ENCODE peak calls at places on chromosomes 7 and 10, in eight cellular contexts. Y, U, I, W, S, D, M and O are unnamed samples.

GRCh38 chr10:13668126-13668525 is 81.4 kb downstream of the PRPF18 start:
- DNase-seq in U (no peak), D (no peak), S (no peak), I (no peak), Y (no peak), W (no peak), M (no peak), O (no peak)

GRCh38 chr10:98172495-98172894 is 38.0 kb downstream of the R3HCC1L start:
- DNase-seq in D (no peak), W (no peak), I (no peak), S (no peak), Y (no peak), U (no peak), M (no peak), O (no peak)

GRCh38 chr10:126088144-126088543 is 191.8 kb downstream of the FANK1 start:
- DNase-seq in W (no peak), D (no peak), Y (no peak), S (peak; percentile 36), I (no peak), M (no peak), U (no peak), O (no peak)

GRCh38 chr10:61923210-61924024 is 21.9 kb downstream of the ARID5B start:
- DNase-seq in M (no peak), W (no peak), U (no peak), D (no peak), I (no peak), Y (no peak), S (peak; percentile 70), O (no peak)

GRCh38 chr10:104614245-104614831 is 26.8 kb upstream of the SORCS3 start:
- DNase-seq in M (peak; percentile 18), W (no peak), U (peak; percentile 28), D (no peak), S (peak; percentile 47), I (no peak), Y (no peak), O (peak; percentile 27)

GRCh38 chr7:24574365-24574764 is 1.1 kb downstream of the PALS2 start:
- DNase-seq in M (no peak), D (no peak), U (no peak), I (no peak), S (peak; percentile 17), W (no peak), Y (no peak), O (no peak)

GRCh38 chr7:1666251-1666778 is 3.8 kb upstream of the ELFN1 start:
- DNase-seq in Y (no peak), S (peak; percentile 62), M (peak; percentile 45), I (no peak), D (no peak), U (peak; percentile 20), W (no peak), O (peak; percentile 20)

GRCh38 chr10:35218339-35218955 is 91.8 kb downstream of the CREM start:
- DNase-seq in Y (peak; percentile 84), W (peak; percentile 78), D (peak; percentile 59), S (peak; percentile 78), M (peak; percentile 82), U (peak; percentile 73), I (peak; percentile 89), O (peak; percentile 81)

GRCh38 chr10:21496285-21497176 is 29.0 kb downstream of the SKIDA1 start:
- DNase-seq in W (peak; percentile 67), U (peak; percentile 53), D (no peak), Y (no peak), S (peak; percentile 70), I (no peak), M (peak; percentile 71), O (peak; percentile 71)

GRCh38 chr10:30124706-30125105 is 65.3 kb upstream of the JCAD start:
- DNase-seq in M (no peak), D (no peak), Y (no peak), I (no peak), W (no peak), U (no peak), S (no peak), O (no peak)

GRCh38 chr7:154841731-154842331 is 161.1 kb downstream of the PAXIP1 start:
- DNase-seq in M (no peak), U (no peak), D (no peak), W (no peak), S (no peak), Y (no peak), I (no peak), O (peak; percentile 87)

GRCh38 chr10:132802694-132803320 is 16.9 kb upstream of the NKX6-2 start:
- DNase-seq in M (no peak), U (no peak), I (no peak), Y (no peak), S (no peak), D (no peak), W (no peak), O (no peak)

GRCh38 chr10:93357680-93358079 is 124.5 kb downstream of the MYOF start:
- DNase-seq in Y (no peak), I (no peak), S (no peak), D (no peak), W (no peak), U (peak; percentile 7), M (peak; percentile 20), O (peak; percentile 22)

GRCh38 chr10:68721673-68721963 is 579 bp downstream of the CCAR1 start:
- DNase-seq in S (no peak), M (no peak), U (no peak), W (no peak), I (no peak), D (no peak), Y (peak; percentile 16), O (no peak)

GRCh38 chr7:102272075-102272916 is 14.4 kb upstream of the SH2B2 start:
- DNase-seq in D (peak; percentile 67), S (peak; percentile 91), U (peak; percentile 80), Y (peak; percentile 45), M (peak; percentile 89), W (peak; percentile 80), I (peak; percentile 69), O (peak; percentile 89)

GRCh38 chr10:79054203-79055099 is 14.3 kb upstream of the ZMIZ1 start:
- DNase-seq in W (peak; percentile 14), D (no peak), S (no peak), I (no peak), U (no peak), Y (peak; percentile 59), M (no peak), O (no peak)

GRCh38 chr10:34780818-34781380 is 34.2 kb downstream of the PARD3 start:
- DNase-seq in W (no peak), I (no peak), Y (no peak), S (no peak), U (no peak), D (no peak), M (peak; percentile 61), O (peak; percentile 59)

GRCh38 chr10:67808706-67809105 is 29.3 kb downstream of the DNAJC12 start:
- DNase-seq in U (no peak), I (no peak), W (no peak), M (no peak), Y (no peak), S (no peak), D (no peak), O (no peak)

GRCh38 chr7:99396914-99397631 is 11.3 kb downstream of the PDAP1 start:
- DNase-seq in U (no peak), W (no peak), I (no peak), M (no peak), D (no peak), Y (no peak), S (no peak), O (no peak)

GRCh38 chr10:114413398-114413797 is 9.1 kb upstream of the AFAP1L2 start:
- DNase-seq in U (peak; percentile 75), M (no peak), Y (peak; percentile 63), W (no peak), S (no peak), D (no peak), I (no peak), O (no peak)

GRCh38 chr10:128180843-128181242 is 54.6 kb upstream of the MKI67 start:
- DNase-seq in U (no peak), I (no peak), M (no peak), W (no peak), Y (no peak), D (no peak), S (no peak), O (no peak)

GRCh38 chr7:98212532-98213041 is 1.3 kb downstream of the BHLHA15 start:
- DNase-seq in U (no peak), D (no peak), S (no peak), M (no peak), I (no peak), Y (no peak), W (no peak), O (no peak)

GRCh38 chr10:43407148-43407575 is 1.8 kb downstream of the HNRNPF start:
- DNase-seq in W (peak; percentile 68), I (no peak), S (peak; percentile 79), M (peak; percentile 70), U (peak; percentile 55), D (peak; percentile 17), Y (no peak), O (peak; percentile 64)

GRCh38 chr10:97542169-97543024 is 30.2 kb upstream of the ANKRD2 start:
- DNase-seq in S (peak; percentile 78), M (no peak), W (no peak), Y (peak; percentile 83), U (peak; percentile 75), I (peak; percentile 73), D (no peak), O (peak; percentile 51)

GRCh38 chr10:70918851-70919530 is 30.6 kb upstream of the PCBD1 start:
- DNase-seq in S (no peak), W (no peak), I (no peak), M (peak; percentile 42), Y (no peak), D (no peak), U (no peak), O (peak; percentile 65)

GRCh38 chr7:24778543-24779282 is 21.4 kb upstream of the GSDME start:
- DNase-seq in M (no peak), D (no peak), Y (peak; percentile 70), W (no peak), I (peak; percentile 75), U (no peak), S (peak; percentile 72), O (no peak)

GRCh38 chr10:30070001-30070759 is 10.8 kb upstream of the JCAD start:
- DNase-seq in W (no peak), U (no peak), I (no peak), Y (no peak), S (no peak), M (no peak), D (no peak), O (no peak)

GRCh38 chr7:151069841-151070572 is 10.6 kb downstream of the FASTK start:
- DNase-seq in M (no peak), S (no peak), U (no peak), I (no peak), D (no peak), Y (no peak), W (no peak), O (no peak)

GRCh38 chr10:47370878-47371277 is 13.2 kb downstream of the ZNF488 start:
- DNase-seq in D (no peak), Y (peak; percentile 8), M (no peak), I (no peak), S (no peak), W (no peak), U (no peak), O (no peak)

GRCh38 chr10:88538038-88538437 is 45.1 kb downstream of the RNLS start:
- DNase-seq in S (no peak), M (no peak), D (no peak), Y (no peak), I (no peak), U (no peak), W (no peak), O (no peak)